ENCODE peak calls at places on chromosomes 4 and X, in eight cellular contexts. K is fibroblast of the aortic adventitia; Z is brain microvascular endothelial cell; S is choroid plexus epithelial cell; B is A549; P is CD8-positive, alpha-beta T cell; C is fibroblast of pulmonary artery; W is neural progenitor cell. V is an unnamed sample.

GRCh38 chrX:53294024-53294648 is 12.8 kb upstream of the IQSEC2 start:
- DNase-seq in K (peak), Z (peak), S (peak), B (peak), P (no peak), C (no peak), W (no peak), V (no peak)

GRCh38 chr4:88457307-88458090 is 580 bp downstream of the HERC5 start:
- DNase-seq in K (no peak), Z (no peak), S (peak), B (no peak), P (no peak), C (peak), W (peak), V (no peak)

GRCh38 chr4:174631901-174632758 is 109.8 kb upstream of the HPGD start:
- DNase-seq in K (peak), Z (peak), S (peak), B (peak), P (no peak), C (peak), W (peak), V (peak)

GRCh38 chr4:17517664-17518063 is 2.7 kb downstream of the CLRN2 start:
- DNase-seq in K (no peak), Z (no peak), S (no peak), B (no peak), P (no peak), C (no peak), W (no peak), V (no peak)

GRCh38 chrX:45771114-45771513 is 570.4 kb upstream of the DIPK2B start:
- DNase-seq in K (peak), Z (peak), S (peak), B (peak), P (no peak), C (peak), W (no peak), V (peak)

GRCh38 chrX:10243056-10243455 is 86.3 kb downstream of the CLCN4 start:
- DNase-seq in K (no peak), Z (no peak), S (peak), B (no peak), P (no peak), C (no peak), W (no peak), V (no peak)

GRCh38 chrX:151929131-151929530 is 16.4 kb downstream of the MAGEA4 start:
- DNase-seq in K (peak), Z (no peak), S (no peak), B (no peak), P (no peak), C (peak), W (no peak), V (no peak)

GRCh38 chrX:30302957-30303356 is 6.2 kb downstream of the NR0B1 start:
- DNase-seq in K (peak), Z (no peak), S (no peak), B (peak), P (no peak), C (no peak), W (peak), V (peak)

GRCh38 chr4:3070709-3071500 is 3.4 kb downstream of the HTT-AS start:
- DNase-seq in K (no peak), Z (peak), S (no peak), B (no peak), P (no peak), C (no peak), W (no peak), V (no peak)

GRCh38 chr4:124722069-124722468 is 9.5 kb upstream of the ANKRD50 start:
- DNase-seq in K (peak), Z (peak), S (peak), B (no peak), P (no peak), C (no peak), W (no peak), V (peak)

GRCh38 chr4:152257601-152258066 is 278.3 kb downstream of the FBXW7 start:
- DNase-seq in K (peak), Z (peak), S (peak), B (no peak), P (no peak), C (peak), W (peak), V (peak)

GRCh38 chrX:55142206-55142918 is 53.5 kb downstream of the PAGE2 start:
- DNase-seq in K (no peak), Z (no peak), S (no peak), B (peak), P (no peak), C (no peak), W (no peak), V (no peak)

GRCh38 chrX:110120025-110120424 is 117.1 kb downstream of the TMEM164 start:
- DNase-seq in K (no peak), Z (no peak), S (no peak), B (peak), P (no peak), C (no peak), W (no peak), V (no peak)

GRCh38 chr4:119744580-119744979 is 116.0 kb upstream of the PDE5A start:
- DNase-seq in K (no peak), Z (no peak), S (no peak), B (no peak), P (no peak), C (no peak), W (no peak), V (peak)

GRCh38 chrX:634306-634958 is 3.8 kb downstream of the SHOX start:
- DNase-seq in K (no peak), Z (no peak), S (no peak), B (no peak), P (peak), C (no peak), W (peak), V (no peak)

GRCh38 chrX:77432998-77433397 is 14.2 kb upstream of the FGF16 start:
- DNase-seq in K (no peak), Z (no peak), S (no peak), B (no peak), P (no peak), C (no peak), W (no peak), V (no peak)

GRCh38 chr4:140691369-140691768 is 64.8 kb downstream of the TBC1D9 start:
- DNase-seq in K (peak), Z (peak), S (peak), B (peak), P (no peak), C (peak), W (no peak), V (peak)

GRCh38 chrX:17805120-17805519 is 56.0 kb downstream of the RAI2 start:
- DNase-seq in K (no peak), Z (no peak), S (no peak), B (no peak), P (no peak), C (no peak), W (no peak), V (no peak)

GRCh38 chr4:47031713-47032404 is 492 bp downstream of the GABRB1 start:
- DNase-seq in K (no peak), Z (no peak), S (no peak), B (no peak), P (no peak), C (no peak), W (no peak), V (no peak)

GRCh38 chr4:106628616-106629606 is 260.3 kb upstream of the GIMD1 start:
- DNase-seq in K (peak), Z (no peak), S (peak), B (no peak), P (no peak), C (no peak), W (no peak), V (no peak)

GRCh38 chr4:105246712-105247111 is 100.0 kb downstream of the TET2 start:
- DNase-seq in K (peak), Z (no peak), S (peak), B (no peak), P (no peak), C (peak), W (peak), V (no peak)

GRCh38 chrX:20374866-20375530 is 108.3 kb upstream of the RPS6KA3 start:
- DNase-seq in K (peak), Z (no peak), S (no peak), B (no peak), P (no peak), C (no peak), W (no peak), V (peak)

GRCh38 chrX:13411496-13412207 is 91.8 kb upstream of the ATXN3L start:
- DNase-seq in K (no peak), Z (no peak), S (no peak), B (no peak), P (no peak), C (no peak), W (no peak), V (no peak)

GRCh38 chr4:102439835-102440234 is 61.3 kb upstream of the NFKB1 start:
- DNase-seq in K (peak), Z (peak), S (peak), B (peak), P (no peak), C (peak), W (no peak), V (peak)

GRCh38 chrX:111284615-111285294 is 14.5 kb upstream of the CAPN6 start:
- DNase-seq in K (no peak), Z (no peak), S (no peak), B (no peak), P (no peak), C (no peak), W (no peak), V (no peak)

GRCh38 chr4:150960079-150960478 is 55.0 kb downstream of the LRBA start:
- DNase-seq in K (peak), Z (peak), S (peak), B (peak), P (no peak), C (peak), W (peak), V (peak)

GRCh38 chr4:53963786-53964185 is 100.6 kb downstream of the CHIC2 start:
- DNase-seq in K (no peak), Z (no peak), S (no peak), B (no peak), P (no peak), C (no peak), W (no peak), V (peak)

GRCh38 chrX:7996414-7996813 is 69.2 kb upstream of the PNPLA4 start:
- DNase-seq in K (peak), Z (peak), S (peak), B (peak), P (no peak), C (peak), W (peak), V (peak)

GRCh38 chr4:72567821-72568620 is 1.0 kb downstream of the ADAMTS3 start:
- DNase-seq in K (peak), Z (peak), S (peak), B (peak), P (no peak), C (peak), W (peak), V (peak)

GRCh38 chr4:2962614-2963184 is 507 bp downstream of the NOP14 start:
- DNase-seq in K (peak), Z (peak), S (peak), B (peak), P (no peak), C (peak), W (peak), V (no peak)

GRCh38 chr4:147160908-147161513 is 215.3 kb upstream of the TTC29 start:
- DNase-seq in K (peak), Z (peak), S (peak), B (peak), P (no peak), C (peak), W (peak), V (peak)

GRCh38 chr4:145341381-145341780 is 140.3 kb upstream of the SMAD1 start:
- DNase-seq in K (no peak), Z (no peak), S (no peak), B (no peak), P (no peak), C (no peak), W (no peak), V (no peak)

GRCh38 chr4:44368413-44369167 is 80.0 kb downstream of the KCTD8 start:
- DNase-seq in K (no peak), Z (no peak), S (no peak), B (no peak), P (no peak), C (no peak), W (peak), V (no peak)

GRCh38 chr4:4541040-4541631 is 712 bp downstream of the STX18 start:
- DNase-seq in K (peak), Z (peak), S (peak), B (peak), P (no peak), C (peak), W (no peak), V (peak)

GRCh38 chrX:104660092-104660491 is 94.1 kb downstream of the IL1RAPL2 start:
- DNase-seq in K (no peak), Z (no peak), S (no peak), B (no peak), P (no peak), C (no peak), W (no peak), V (peak)

GRCh38 chr4:86961605-86962295 is 26.9 kb downstream of the AFF1 start:
- DNase-seq in K (no peak), Z (no peak), S (peak), B (peak), P (no peak), C (peak), W (no peak), V (no peak)

GRCh38 chr4:128323401-128323800 is 35.8 kb upstream of the PGRMC2 start:
- DNase-seq in K (no peak), Z (no peak), S (no peak), B (no peak), P (no peak), C (no peak), W (no peak), V (peak)

GRCh38 chrX:149504226-149504914 is 736 bp downstream of the IDS start:
- DNase-seq in K (peak), Z (no peak), S (no peak), B (peak), P (peak), C (no peak), W (peak), V (no peak)

DNA sequence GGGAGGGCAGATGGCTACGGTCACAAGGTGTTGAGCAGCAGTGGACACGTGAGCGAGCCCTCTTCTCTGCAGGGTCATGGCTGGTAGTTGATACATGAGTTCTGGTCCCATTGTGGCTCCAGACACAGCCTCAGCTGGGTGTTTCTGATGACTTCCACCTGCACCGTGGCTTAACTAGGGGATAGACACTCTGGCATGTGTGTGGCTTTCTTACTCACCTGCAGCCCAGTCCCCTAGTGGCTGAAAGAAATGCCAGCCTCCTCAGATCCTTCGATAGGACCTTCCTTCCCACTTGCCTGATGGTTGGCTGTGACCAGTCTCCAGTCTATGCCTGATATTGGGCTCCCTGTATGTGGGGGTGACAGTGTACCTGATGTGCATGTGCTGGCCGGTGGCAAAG is 5.0 kb downstream of the GPR78 start:
- DNase-seq in K (no peak), Z (no peak), S (no peak), B (no peak), P (no peak), C (no peak), W (peak), V (no peak)
- TF ChIP-seq CTCF in K (no peak), Z (peak), S (peak), B (no peak), P (no peak), C (no peak), W (peak), V (peak)

DNA sequence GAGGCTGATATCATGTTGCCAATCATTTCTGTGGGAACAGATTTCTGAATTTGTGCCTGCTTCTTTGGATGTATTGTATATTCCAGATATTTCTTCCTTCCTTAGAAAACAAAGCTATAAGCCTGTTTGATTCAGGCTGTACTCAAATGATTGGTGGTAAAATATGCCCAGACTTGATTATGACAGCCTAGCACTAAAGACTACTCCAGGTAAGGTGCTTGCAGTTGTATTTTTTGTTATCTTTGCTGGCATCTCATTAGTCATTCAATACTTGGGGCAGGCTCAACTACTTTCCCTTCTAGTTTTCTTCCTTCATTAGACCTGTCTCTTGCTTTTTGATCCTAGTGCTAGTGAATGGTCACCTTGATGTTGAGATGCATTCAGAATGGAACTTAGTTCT is 90.6 kb downstream of the ZNF518B start:
- DNase-seq in K (no peak), Z (no peak), S (no peak), B (no peak), P (no peak), C (no peak), W (no peak), V (peak)
- H3K4me3 ChIP-seq in K (no peak), Z (no peak), S (no peak), B (no peak), P (no peak), C (no peak), W (no peak), V (no peak)

DNA sequence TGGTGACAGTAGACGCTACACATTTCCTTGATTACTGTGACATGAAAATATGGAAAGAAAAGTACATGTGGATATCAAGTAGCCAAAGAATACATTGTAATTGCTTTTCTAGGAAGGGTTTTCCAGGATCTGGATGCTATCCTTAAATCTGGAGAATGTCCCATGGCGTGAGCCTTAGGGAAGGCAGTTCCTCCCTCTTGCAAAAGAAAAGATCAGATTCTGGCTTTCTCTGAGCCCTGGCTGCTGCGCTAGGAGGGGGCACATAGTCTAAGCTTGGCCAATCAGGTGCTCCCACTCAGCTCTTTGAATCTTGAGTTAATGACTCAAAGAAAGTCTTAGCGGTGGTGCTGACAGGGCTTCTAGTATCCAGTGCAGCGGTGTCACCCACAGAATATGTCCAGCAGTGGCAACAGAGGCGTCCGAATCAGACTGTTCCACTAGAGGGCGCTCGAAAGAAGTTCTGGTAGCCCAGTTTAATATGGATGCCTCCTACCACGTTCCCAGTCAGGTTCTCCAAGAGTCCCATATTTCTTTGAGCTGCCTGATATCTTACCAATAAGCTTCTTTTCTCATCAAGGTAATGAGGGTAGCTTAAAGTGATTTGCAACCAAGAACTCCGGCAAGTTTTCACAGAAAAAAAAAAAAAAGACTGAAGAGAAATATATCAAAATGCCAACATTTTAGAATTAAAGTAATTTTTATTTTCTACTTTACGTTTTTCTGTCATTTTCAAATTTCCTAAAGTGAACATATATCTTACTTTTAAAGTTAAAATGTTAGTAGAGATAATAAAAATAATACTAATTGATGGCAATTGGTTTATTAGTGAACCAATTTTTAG is 213.4 kb upstream of the S100G start:
- DNase-seq in K (peak), Z (peak), S (peak), B (peak), P (peak), C (peak), W (peak), V (peak)
- TF ChIP-seq CTCF in K (peak), Z (peak), S (peak), B (peak), P (peak), C (peak), W (peak), V (peak)

GRCh38 chr4:153485374-153485773 is 19.2 kb downstream of the TMEM131L start:
- DNase-seq in K (no peak), Z (no peak), S (no peak), B (no peak), P (no peak), C (no peak), W (no peak), V (no peak)
- H3K4me3 ChIP-seq in K (no peak), Z (no peak), S (no peak), B (no peak), P (no peak), C (no peak), W (no peak), V (no peak)

GRCh38 chr4:67871867-67872266 is 11.9 kb downstream of the TMPRSS11D start:
- DNase-seq in K (peak), Z (peak), S (peak), B (peak), P (no peak), C (peak), W (peak), V (peak)
- TF ChIP-seq CTCF in K (peak), Z (peak), S (peak), B (peak), P (no peak), C (peak), W (peak), V (peak)

GRCh38 chr4:118279328-118279727 is 73.5 kb downstream of the PRSS12 start:
- DNase-seq in K (peak), Z (no peak), S (no peak), B (no peak), P (no peak), C (no peak), W (no peak), V (no peak)

GRCh38 chr4:118280501-118281218 is 72.1 kb downstream of the PRSS12 start:
- DNase-seq in K (peak), Z (peak), S (peak), B (peak), P (peak), C (peak), W (peak), V (peak)

GRCh38 chr4:118278473-118279274 is 74.1 kb downstream of the PRSS12 start:
- DNase-seq in K (peak), Z (peak), S (peak), B (peak), P (peak), C (peak), W (peak), V (peak)

GRCh38 chr4:118281611-118282442 is 71.0 kb downstream of the PRSS12 start:
- DNase-seq in K (peak), Z (peak), S (peak), B (no peak), P (no peak), C (peak), W (peak), V (peak)

GRCh38 chr4:118279920-118280432 is 72.8 kb downstream of the PRSS12 start:
- DNase-seq in K (peak), Z (no peak), S (no peak), B (no peak), P (no peak), C (peak), W (no peak), V (no peak)
- H3K4me3 ChIP-seq in K (peak), Z (peak), S (peak), B (peak), P (peak), C (peak), W (peak), V (peak)

DNA sequence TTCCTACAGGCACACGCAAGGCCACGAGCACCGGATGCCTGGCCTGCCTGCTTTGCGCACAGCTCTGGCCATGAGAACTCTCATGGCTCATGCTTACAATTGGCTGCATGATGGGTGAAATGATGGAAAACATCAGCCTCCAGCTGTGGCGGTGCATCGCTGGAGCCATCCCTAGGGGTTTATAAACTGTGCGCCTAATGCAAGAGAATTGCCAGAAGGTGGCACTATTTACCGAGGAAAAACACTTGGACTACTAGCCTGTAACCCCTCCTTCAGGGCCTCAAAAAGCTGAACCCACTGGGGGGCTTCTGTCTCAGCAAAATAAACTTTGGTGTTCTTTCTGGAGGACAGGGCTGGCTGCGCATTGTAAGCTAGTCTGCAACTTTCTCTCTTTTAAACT is 51.9 kb downstream of the PHKA2 start:
- DNase-seq in K (peak), Z (peak), S (peak), B (peak), P (no peak), C (peak), W (peak), V (peak)
- TF ChIP-seq CTCF in K (peak), Z (peak), S (peak), B (peak), P (no peak), C (peak), W (peak), V (no peak)

GRCh38 chrX:136199365-136199764 is 51.8 kb downstream of the MAP7D3 start:
- DNase-seq in K (no peak), Z (no peak), S (no peak), B (no peak), P (no peak), C (no peak), W (no peak), V (peak)
- H3K4me3 ChIP-seq in K (no peak), Z (no peak), S (no peak), B (no peak), P (no peak), C (no peak), W (no peak), V (no peak)